ENCODE peak calls at places on chromosomes 7 and 10, in four cellular contexts. E is GM12878, V is K562, Q is HepG2. A is an unnamed sample.

GRCh38 chr7:80841566-80842478 is 77.0 kb downstream of the SEMA3C start:
- DNase-seq in E (no peak), V (no peak), Q (no peak), A (no peak)

GRCh38 chr7:107173191-107173590 is 4.4 kb downstream of the HBP1 start:
- DNase-seq in E (no peak), V (no peak), Q (no peak), A (no peak)

GRCh38 chr7:142389544-142389943 is 131.7 kb upstream of the PRSS58 start:
- DNase-seq in E (no peak), V (no peak), Q (peak), A (no peak)

GRCh38 chr10:131778842-131779241 is 122.0 kb upstream of the PPP2R2D start:
- DNase-seq in E (no peak), V (no peak), Q (no peak), A (no peak)

GRCh38 chr10:69068549-69068948 is 19.4 kb upstream of the SRGN start:
- DNase-seq in E (no peak), V (no peak), Q (no peak), A (no peak)

GRCh38 chr10:86374664-86375063 is 8.1 kb upstream of the GRID1 start:
- DNase-seq in E (no peak), V (no peak), Q (no peak), A (peak)

GRCh38 chr10:43066481-43066880 is 10.4 kb upstream of the RET start:
- DNase-seq in E (no peak), V (no peak), Q (no peak), A (no peak)

GRCh38 chr7:135771961-135772638 is 23.5 kb upstream of the FAM180A start:
- DNase-seq in E (no peak), V (no peak), Q (no peak), A (no peak)

GRCh38 chr7:107147464-107148214 is 21.2 kb upstream of the HBP1 start:
- DNase-seq in E (no peak), V (peak), Q (peak), A (no peak)

GRCh38 chr10:3813986-3814831 is 29.2 kb upstream of the KLF6 start:
- DNase-seq in E (no peak), V (no peak), Q (peak), A (no peak)

GRCh38 chr10:99926925-99927718 is 82.6 kb downstream of the DNMBP start:
- DNase-seq in E (no peak), V (no peak), Q (peak), A (no peak)

GRCh38 chr10:17872191-17873091 is 63.3 kb downstream of the MRC1 start:
- DNase-seq in E (no peak), V (no peak), Q (peak), A (no peak)

GRCh38 chr10:120460191-120460590 is 3.2 kb downstream of the PLPP4 start:
- DNase-seq in E (no peak), V (no peak), Q (no peak), A (no peak)

GRCh38 chr7:36128448-36129047 is 24.5 kb upstream of the EEPD1 start:
- DNase-seq in E (no peak), V (peak), Q (peak), A (no peak)

GRCh38 chr10:11386044-11386443 is 225.4 kb downstream of the USP6NL start:
- DNase-seq in E (no peak), V (no peak), Q (no peak), A (no peak)

DNA sequence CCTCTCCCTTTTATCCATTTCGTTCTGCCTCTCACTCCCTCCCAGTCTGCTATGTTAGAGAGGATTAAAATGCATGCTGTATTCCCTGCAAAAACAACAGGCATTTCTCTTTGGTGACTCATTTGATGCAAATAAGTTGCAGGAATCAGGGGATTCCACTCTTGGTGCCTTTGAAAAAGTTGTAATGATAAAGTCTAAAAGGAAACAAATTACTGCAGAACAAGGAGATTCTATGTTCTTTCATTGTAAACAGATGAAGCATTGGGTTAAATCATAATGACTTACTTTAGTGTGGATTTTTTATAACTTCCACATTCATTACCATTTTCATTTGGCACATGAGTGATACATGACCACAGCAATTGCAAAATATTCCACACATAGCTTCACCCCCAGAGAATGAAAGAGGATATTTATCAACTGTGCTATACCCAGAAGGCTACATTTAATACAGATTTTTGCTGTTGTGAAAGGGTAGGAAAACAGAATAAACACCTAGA is 33.4 kb upstream of the ABLIM1 start:
- DNase-seq in E (no peak), V (no peak), Q (peak), A (no peak)
- H3K4me2 ChIP-seq in E (no peak), V (no peak), Q (no peak), A (no peak)

GRCh38 chr7:6430974-6431373 is 16.8 kb downstream of the DAGLB start:
- DNase-seq in E (no peak), V (no peak), Q (no peak), A (no peak)

GRCh38 chr7:6433814-6434630 is 13.7 kb downstream of the DAGLB start:
- DNase-seq in E (no peak), V (peak), Q (no peak), A (no peak)

GRCh38 chr7:6425948-6426347 is 21.8 kb downstream of the DAGLB start:
- DNase-seq in E (no peak), V (no peak), Q (no peak), A (no peak)

GRCh38 chr7:6432786-6433185 is 15.0 kb downstream of the DAGLB start:
- DNase-seq in E (no peak), V (peak), Q (no peak), A (no peak)

DNA sequence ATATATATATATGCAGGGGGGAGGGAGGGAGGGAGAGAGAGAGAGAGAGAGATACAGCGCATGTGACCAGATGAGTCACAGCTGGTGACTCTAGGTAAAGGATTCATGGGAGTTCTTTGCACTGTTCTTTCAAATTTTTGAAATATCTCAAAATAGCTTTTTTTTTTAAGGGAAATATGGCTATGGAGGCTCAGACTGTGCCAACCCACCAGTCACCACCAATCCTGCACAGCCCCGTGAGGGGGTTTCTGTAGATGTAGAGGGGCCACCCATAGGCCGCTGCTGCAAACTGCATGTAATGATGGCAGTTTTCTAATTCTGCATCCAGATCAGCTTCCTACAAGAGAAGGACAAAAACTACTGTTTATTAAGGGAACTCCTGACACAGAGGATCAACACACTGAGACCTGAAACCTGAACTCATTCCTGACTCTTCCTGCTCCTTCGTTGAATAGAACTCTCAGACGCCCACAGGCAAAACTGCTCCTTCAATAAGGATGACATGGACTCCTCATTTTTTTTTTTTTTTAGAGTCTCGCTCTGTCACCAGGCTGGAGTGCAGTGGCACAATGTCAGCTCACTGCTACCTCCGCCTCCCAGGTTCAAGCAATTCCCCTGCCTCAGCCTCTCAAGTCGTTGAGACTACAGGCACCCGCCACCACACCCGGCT is 17.3 kb downstream of the DAGLB start:
- DNase-seq in E (no peak), V (no peak), Q (no peak), A (no peak)
- TF ChIP-seq BRCA1 in E (no peak), V (no peak), Q (no peak), A (no peak)

DNA sequence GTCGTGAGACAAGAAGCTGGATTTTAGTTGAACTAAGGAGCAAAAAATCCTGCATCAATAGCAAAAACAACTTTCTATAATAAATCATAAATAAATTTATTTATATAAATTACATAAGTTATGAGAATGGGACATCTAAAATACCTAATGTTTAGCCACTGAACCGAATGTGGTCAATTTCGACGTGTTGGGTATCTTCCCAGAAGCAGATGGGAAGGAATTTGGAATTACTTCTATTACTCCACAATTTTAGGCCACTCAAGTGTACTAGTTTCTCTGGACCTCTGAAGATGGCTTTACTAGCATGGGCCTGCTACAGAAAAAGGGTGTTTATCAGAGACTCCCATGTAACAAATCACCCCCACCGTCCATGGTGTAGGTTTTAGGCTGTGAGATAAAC is 172.0 kb downstream of the PRPF18 start:
- DNase-seq in E (no peak), V (no peak), Q (no peak), A (no peak)
- H3K4me2 ChIP-seq in E (peak), V (no peak), Q (no peak), A (peak)

GRCh38 chr7:1945558-1945957 is 275.5 kb downstream of the ELFN1 start:
- DNase-seq in E (no peak), V (no peak), Q (no peak), A (no peak)
- TF ChIP-seq BRCA1 in E (no peak), V (no peak), Q (no peak), A (no peak)

DNA sequence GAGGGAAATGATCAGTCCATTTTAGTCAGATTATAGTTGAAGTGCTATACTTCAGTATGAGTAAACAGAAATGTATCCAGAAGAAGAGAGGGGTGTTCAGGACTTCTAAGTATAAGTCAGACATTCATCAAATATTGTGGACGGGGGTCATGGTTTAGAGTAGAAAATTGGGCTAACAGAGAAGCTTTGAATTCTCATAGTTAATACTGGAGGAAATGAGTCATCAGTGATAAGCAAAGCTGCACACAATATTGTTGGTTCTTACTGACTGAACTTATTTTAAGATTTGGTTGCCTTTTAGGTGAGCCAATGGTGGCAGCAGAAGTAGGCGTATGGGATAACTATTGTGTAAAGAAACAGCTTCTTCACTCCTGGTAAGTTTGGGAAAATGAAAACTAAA is 1.7 kb upstream of the SUMF2 start:
- DNase-seq in E (no peak), V (no peak), Q (peak), A (no peak)
- H3K4me2 ChIP-seq in E (no peak), V (peak), Q (peak), A (no peak)

DNA sequence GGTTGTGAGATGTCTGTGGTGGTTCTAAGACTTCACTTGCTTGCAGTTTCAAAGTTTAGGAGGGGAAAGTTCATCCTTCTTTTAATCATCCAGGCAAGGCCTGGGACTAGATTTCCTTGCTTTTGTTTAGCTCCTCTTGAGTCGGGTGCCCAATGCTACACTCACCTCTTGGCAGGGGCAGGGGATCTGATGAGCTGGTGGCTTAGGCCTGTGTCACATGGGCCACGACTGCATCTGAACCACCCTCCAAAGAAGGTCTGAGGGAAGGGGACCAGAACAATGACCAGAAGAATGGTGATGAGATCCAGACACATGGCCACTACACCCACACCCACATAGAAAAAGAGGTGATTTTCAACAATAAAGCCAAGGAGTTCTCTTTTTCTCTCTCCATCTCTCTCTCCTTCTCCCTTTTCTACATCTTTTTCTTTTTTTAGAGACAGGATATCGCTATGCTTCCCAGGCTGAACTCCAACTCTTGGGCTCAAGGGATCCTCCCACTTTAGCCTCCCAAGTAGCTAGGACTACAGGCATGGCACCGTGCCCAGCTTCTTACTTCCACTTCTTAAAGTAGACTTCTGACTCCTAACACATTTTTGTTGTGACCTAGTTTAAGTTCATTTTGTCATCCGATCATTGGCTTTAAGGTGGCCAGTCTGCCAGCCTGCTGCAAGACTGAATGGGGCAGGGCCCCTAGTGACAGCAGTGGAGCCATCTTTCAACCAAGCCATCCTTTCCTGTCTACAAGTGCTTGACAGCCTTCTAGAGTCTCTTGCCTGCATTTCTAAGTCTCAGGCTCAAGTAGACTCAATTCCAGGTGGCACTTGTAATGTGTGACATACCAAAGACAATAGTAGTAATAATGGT is 350.9 kb downstream of the RNLS start:
- DNase-seq in E (no peak), V (no peak), Q (no peak), A (no peak)
- TF ChIP-seq BRCA1 in E (no peak), V (no peak), Q (no peak), A (no peak)